ENCODE peak calls at places on chromosomes 12 and 14, in eight cellular contexts. Z, I, P, K, D, S, B and U are unnamed samples.

GRCh38 chr14:93132472-93133065 is 16.8 kb upstream of the ITPK1 start:
- DNase-seq in P (no peak), B (no peak), S (peak; percentile 29), Z (peak; percentile 59), I (no peak), K (no peak), D (peak; percentile 22), U (peak; percentile 19)

GRCh38 chr14:42606839-42607238 is 1000.2 kb downstream of the LRFN5 start:
- DNase-seq in K (no peak), Z (no peak), P (no peak), B (no peak), S (no peak), D (no peak), I (no peak), U (no peak)

GRCh38 chr12:132658149-132658905 is 28.8 kb downstream of the POLE start:
- DNase-seq in S (no peak), K (no peak), D (no peak), P (no peak), Z (no peak), I (no peak), B (no peak), U (no peak)

GRCh38 chr14:92586966-92587365 is 73.4 kb downstream of the RIN3 start:
- DNase-seq in I (no peak), Z (no peak), S (no peak), B (no peak), K (no peak), D (no peak), P (no peak), U (no peak)

GRCh38 chr12:109287181-109287580 is 21.9 kb downstream of the FOXN4 start:
- DNase-seq in K (no peak), Z (no peak), I (no peak), S (no peak), P (no peak), B (no peak), D (no peak), U (no peak)

GRCh38 chr12:46946137-46946536 is 120.3 kb upstream of the SLC38A4 start:
- DNase-seq in P (no peak), S (peak; percentile 58), Z (no peak), B (no peak), K (no peak), I (no peak), D (peak; percentile 95), U (peak; percentile 88)

GRCh38 chr14:92516966-92517350 is 3.4 kb downstream of the RIN3 start:
- DNase-seq in P (no peak), I (no peak), Z (no peak), B (no peak), D (no peak), S (no peak), K (no peak), U (no peak)

GRCh38 chr12:103676863-103677262 is 89.8 kb downstream of the STAB2 start:
- DNase-seq in P (no peak), D (no peak), I (no peak), K (no peak), B (no peak), Z (no peak), S (no peak), U (no peak)

GRCh38 chr12:11965258-11965910 is 105.4 kb upstream of the BCL2L14 start:
- DNase-seq in Z (no peak), P (no peak), K (no peak), B (no peak), D (no peak), S (no peak), I (no peak), U (no peak)

GRCh38 chr12:65606008-65606766 is 218.1 kb upstream of the HMGA2 start:
- DNase-seq in D (no peak), S (no peak), Z (no peak), I (no peak), P (no peak), B (no peak), K (no peak), U (no peak)

GRCh38 chr14:58977366-58977765 is 211.1 kb upstream of the DAAM1 start:
- DNase-seq in I (no peak), B (no peak), Z (no peak), S (no peak), K (no peak), P (no peak), D (peak; percentile 74), U (no peak)

GRCh38 chr14:61563162-61563511 is 132.2 kb upstream of the HIF1A start:
- DNase-seq in P (no peak), D (no peak), K (no peak), S (no peak), Z (no peak), B (no peak), I (no peak), U (no peak)

GRCh38 chr12:114774181-114774580 is 90.2 kb upstream of the TBX3 start:
- DNase-seq in S (no peak), K (no peak), I (no peak), P (no peak), D (peak; percentile 85), B (no peak), Z (peak; percentile 80), U (peak; percentile 8)

GRCh38 chr12:114769634-114770033 is 85.7 kb upstream of the TBX3 start:
- DNase-seq in D (no peak), I (no peak), S (peak; percentile 86), K (no peak), B (no peak), Z (no peak), P (no peak), U (no peak)

GRCh38 chr12:114767906-114768697 is 84.1 kb upstream of the TBX3 start:
- DNase-seq in D (peak; percentile 41), B (no peak), K (no peak), I (no peak), S (no peak), Z (peak; percentile 19), P (no peak), U (no peak)

GRCh38 chr12:114767081-114767480 is 83.1 kb upstream of the TBX3 start:
- DNase-seq in B (no peak), K (no peak), P (no peak), D (no peak), I (no peak), S (no peak), Z (no peak), U (no peak)

DNA sequence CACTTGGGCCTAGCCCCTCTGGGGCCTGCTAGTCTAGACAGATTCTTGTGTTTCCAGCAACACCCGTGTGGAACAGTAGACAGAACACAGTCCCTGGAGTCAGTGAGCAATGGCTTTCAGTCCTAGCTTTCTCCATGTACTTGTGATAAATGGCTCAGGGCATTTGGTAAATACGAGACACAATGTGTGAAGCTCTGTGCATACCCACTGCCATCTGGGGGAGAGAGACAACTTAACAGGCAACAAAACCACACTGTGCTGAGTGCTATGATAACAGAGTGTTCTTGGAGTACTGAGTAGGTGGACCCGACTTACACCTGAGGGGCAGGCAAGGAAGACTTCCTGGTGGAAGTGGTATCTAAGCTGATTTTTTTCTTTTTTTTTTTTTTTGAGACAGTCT is 86.3 kb upstream of the TBX3 start:
- DNase-seq in Z (no peak), D (no peak), P (no peak), S (no peak), I (no peak), K (no peak), B (no peak), U (no peak)
- TF ChIP-seq CTCF in Z (no peak), D (no peak), P (no peak), S (no peak), I (no peak), K (no peak), B (no peak), U (no peak)

DNA sequence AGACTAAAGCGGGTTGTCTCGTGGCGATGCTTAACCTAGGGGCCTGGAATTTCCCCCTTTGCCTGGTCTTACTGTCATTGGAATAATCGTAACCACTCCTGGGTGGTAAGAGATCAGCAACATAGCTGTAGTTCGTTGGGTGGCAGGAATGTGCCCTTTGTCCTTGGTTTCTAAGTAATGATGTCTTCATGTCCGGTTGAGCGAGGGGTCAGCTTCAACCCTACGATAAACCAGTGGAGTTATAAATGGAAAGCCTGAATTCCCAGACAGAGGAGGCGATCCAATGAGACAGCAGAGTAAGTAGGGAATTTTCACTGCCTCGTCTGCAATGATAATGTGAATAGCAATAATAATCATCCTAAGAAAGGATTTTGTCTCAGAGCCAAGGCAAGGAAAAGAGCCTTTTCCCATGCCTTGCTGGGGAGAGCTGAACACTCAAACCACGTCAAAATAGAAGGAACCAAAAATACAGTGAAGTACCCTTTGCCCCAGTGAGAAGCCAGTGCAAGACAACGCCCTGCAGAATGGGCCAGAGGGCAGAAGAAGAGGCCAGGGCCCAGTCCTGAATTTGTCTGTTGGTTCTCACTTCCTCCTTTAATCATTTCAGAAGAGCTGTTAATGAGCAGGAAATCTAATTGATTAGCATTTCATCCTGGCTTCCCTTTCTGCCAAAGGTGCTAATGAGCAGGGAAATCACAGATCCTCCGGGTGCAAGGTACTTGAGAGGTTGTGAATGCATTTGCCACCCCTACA is 330.7 kb downstream of the CACNA1C start:
- DNase-seq in D (no peak), K (no peak), B (no peak), S (no peak), I (no peak), Z (peak; percentile 13), P (no peak), U (no peak)
- TF ChIP-seq CTCF in D (no peak), K (no peak), B (no peak), S (no peak), I (no peak), Z (no peak), P (no peak), U (no peak)

GRCh38 chr12:89243786-89244185 is 108.5 kb downstream of the DUSP6 start:
- DNase-seq in B (no peak), K (no peak), D (peak; percentile 47), S (peak; percentile 51), I (no peak), P (no peak), Z (no peak), U (no peak)

GRCh38 chr12:89247541-89247942 is 104.8 kb downstream of the DUSP6 start:
- DNase-seq in K (no peak), I (no peak), S (peak; percentile 51), Z (no peak), D (peak; percentile 19), P (no peak), B (no peak), U (no peak)

GRCh38 chr12:89247962-89248361 is 104.3 kb downstream of the DUSP6 start:
- DNase-seq in B (no peak), Z (no peak), S (peak; percentile 75), D (peak; percentile 33), P (no peak), I (no peak), K (no peak), U (no peak)

GRCh38 chr12:89244536-89244935 is 107.8 kb downstream of the DUSP6 start:
- DNase-seq in Z (peak; percentile 66), S (peak; percentile 73), B (no peak), K (no peak), P (no peak), I (no peak), D (peak; percentile 64), U (no peak)

DNA sequence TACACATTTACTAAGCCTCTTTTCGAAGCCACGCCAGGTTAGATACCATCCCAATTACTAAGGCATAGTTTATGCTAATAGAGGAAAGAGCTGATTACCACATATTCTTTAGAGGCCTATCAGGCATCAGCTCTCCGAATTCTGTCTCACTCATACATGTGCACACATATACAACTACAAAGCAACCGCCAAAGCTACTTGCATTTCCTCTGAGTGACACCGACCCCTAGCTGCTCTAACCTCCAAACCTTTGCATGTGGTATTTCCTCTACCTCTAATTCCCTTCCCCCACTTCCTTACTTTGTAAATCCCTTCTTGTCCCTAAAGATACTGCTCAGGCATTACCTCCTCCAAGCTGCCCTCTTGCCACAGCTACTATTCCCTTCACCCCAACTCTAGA is 107.2 kb downstream of the DUSP6 start:
- DNase-seq in P (no peak), I (no peak), B (no peak), S (peak; percentile 65), D (peak; percentile 80), Z (no peak), K (no peak), U (peak; percentile 57)
- TF ChIP-seq CTCF in P (no peak), I (no peak), B (no peak), S (no peak), D (no peak), Z (no peak), K (no peak), U (no peak)

GRCh38 chr14:91439345-91439744 is 21.7 kb upstream of the CCDC88C start:
- DNase-seq in I (no peak), S (no peak), P (no peak), D (no peak), Z (no peak), K (no peak), B (no peak), U (no peak)
- TF ChIP-seq CTCF in I (no peak), S (no peak), P (no peak), D (no peak), Z (no peak), K (peak; percentile 32), B (no peak), U (no peak)